ENCODE peak calls at places on chromosomes 1 and 21, in six cellular contexts. V, Q, C, T, I and G are unnamed samples.

GRCh38 chr21:36422279-36423098 is 37.3 kb downstream of the CHAF1B start:
- DNase-seq in I (peak; percentile 63), V (peak; percentile 76), Q (peak; percentile 25), T (no peak), C (peak; percentile 54), G (no peak)

GRCh38 chr1:234528073-234528865 is 49.3 kb upstream of the TARBP1 start:
- DNase-seq in T (no peak), V (peak; percentile 45), I (no peak), C (no peak), Q (no peak), G (no peak)

GRCh38 chr1:28150125-28150780 is 26.2 kb downstream of the PTAFR start:
- DNase-seq in Q (no peak), C (no peak), T (no peak), I (no peak), V (no peak), G (no peak)

GRCh38 chr1:178614286-178614685 is 101.4 kb downstream of the TEX35 start:
- DNase-seq in V (no peak), I (no peak), Q (no peak), C (no peak), T (no peak), G (no peak)

GRCh38 chr1:95042286-95042685 is 30.5 kb downstream of the ALG14 start:
- DNase-seq in Q (no peak), T (no peak), V (peak; percentile 61), I (no peak), C (no peak), G (no peak)

GRCh38 chr1:168551688-168552087 is 7.9 kb upstream of the XCL2 start:
- DNase-seq in V (no peak), Q (no peak), C (no peak), T (no peak), I (no peak), G (no peak)

GRCh38 chr21:36792505-36792967 is 93.6 kb downstream of the SIM2 start:
- DNase-seq in V (no peak), C (no peak), Q (no peak), I (no peak), T (no peak), G (no peak)

GRCh38 chr1:108847464-108847863 is 9.4 kb downstream of the AKNAD1 start:
- DNase-seq in I (no peak), C (no peak), T (no peak), Q (no peak), V (no peak), G (no peak)

GRCh38 chr1:58780586-58781452 is 3.0 kb downstream of the JUN start:
- DNase-seq in T (no peak), I (no peak), V (peak; percentile 45), C (no peak), Q (peak; percentile 10), G (no peak)

DNA sequence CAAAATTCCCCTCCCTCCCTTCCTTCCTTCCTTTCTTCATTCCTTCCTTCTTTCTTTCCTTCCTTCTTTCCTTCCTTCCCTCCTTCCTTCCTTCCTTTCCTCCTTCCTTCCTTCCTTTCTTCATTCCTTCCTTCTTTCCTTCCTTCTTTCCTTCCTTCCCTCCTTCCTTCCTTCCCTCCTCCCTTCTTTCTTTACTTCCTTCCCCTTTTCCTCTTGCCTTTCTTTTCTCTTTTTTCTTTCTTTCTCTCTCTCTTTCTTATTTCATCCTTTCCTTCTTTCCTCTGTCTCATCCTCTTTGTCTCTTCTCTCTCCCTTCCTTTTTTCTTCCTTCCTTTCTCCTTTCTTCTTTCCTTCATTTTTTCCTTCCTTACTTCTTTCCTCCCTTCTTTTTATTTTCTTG is 171.9 kb upstream of the BRINP3 start:
- DNase-seq in V (no peak), I (no peak), C (no peak), Q (no peak), T (no peak), G (no peak)
- TF ChIP-seq CTCF in V (no peak), I (no peak), C (no peak), Q (no peak), T (no peak), G (no peak)

GRCh38 chr1:4218619-4219018 is 318.5 kb upstream of the C1orf174 start:
- DNase-seq in T (no peak), C (no peak), I (no peak), Q (no peak), V (no peak), G (no peak)

GRCh38 chr1:4219826-4220225 is 319.8 kb upstream of the C1orf174 start:
- DNase-seq in T (no peak), V (no peak), Q (no peak), I (no peak), C (no peak), G (no peak)

GRCh38 chr1:4221107-4221506 is 321.0 kb upstream of the C1orf174 start:
- DNase-seq in Q (no peak), V (no peak), T (no peak), I (no peak), C (no peak), G (no peak)

GRCh38 chr1:4219111-4219510 is 319.0 kb upstream of the C1orf174 start:
- DNase-seq in Q (no peak), T (no peak), V (no peak), C (no peak), I (no peak), G (no peak)

DNA sequence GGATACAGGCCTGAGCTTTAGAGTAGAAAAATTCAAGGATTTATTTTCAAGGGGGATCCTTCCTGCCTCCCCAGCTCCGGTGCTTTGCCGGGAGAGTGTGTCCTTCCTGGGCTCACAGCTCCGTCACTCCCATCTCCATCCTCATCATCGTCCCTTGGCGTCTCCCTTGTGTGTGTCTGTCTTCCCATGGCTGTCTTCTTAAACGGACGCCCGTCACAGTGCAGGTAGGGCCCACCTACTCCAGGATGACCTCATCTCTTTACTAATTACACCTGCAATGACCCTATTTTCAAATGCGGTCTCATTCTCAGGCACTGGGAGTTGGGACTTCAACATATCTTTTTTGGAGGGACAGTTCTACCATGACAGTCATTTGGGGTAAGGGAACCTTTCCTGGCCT is 320.3 kb upstream of the C1orf174 start:
- DNase-seq in I (no peak), V (no peak), T (no peak), C (no peak), Q (no peak), G (no peak)
- TF ChIP-seq CTCF in I (no peak), V (no peak), T (no peak), C (no peak), Q (no peak), G (no peak)

GRCh38 chr1:36053978-36054377 is 29.9 kb upstream of the TEKT2 start:
- DNase-seq in Q (no peak), T (no peak), C (no peak), I (no peak), V (no peak), G (no peak)

DNA sequence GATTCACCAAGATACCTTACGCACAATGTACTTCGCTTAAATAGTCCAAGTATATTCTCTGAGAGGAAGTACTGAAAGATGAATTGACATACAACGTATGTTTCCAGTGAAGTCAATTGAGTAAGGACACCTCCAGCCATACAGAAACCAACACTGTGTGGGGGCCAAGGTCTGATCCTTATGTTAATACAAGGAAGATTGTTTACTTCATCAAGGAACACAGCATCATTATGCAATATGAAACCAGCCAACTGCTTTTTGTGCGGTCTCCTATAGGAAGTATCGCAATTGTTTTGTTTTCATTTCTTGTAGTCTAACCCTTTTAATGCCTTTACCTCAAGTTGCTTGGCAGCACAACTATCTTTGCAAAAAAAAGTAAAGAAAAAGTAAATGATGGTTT is 28.2 kb upstream of the TEKT2 start:
- DNase-seq in C (no peak), T (no peak), V (no peak), Q (no peak), I (no peak), G (no peak)
- TF ChIP-seq CTCF in C (no peak), T (no peak), V (no peak), Q (no peak), I (no peak), G (no peak)

DNA sequence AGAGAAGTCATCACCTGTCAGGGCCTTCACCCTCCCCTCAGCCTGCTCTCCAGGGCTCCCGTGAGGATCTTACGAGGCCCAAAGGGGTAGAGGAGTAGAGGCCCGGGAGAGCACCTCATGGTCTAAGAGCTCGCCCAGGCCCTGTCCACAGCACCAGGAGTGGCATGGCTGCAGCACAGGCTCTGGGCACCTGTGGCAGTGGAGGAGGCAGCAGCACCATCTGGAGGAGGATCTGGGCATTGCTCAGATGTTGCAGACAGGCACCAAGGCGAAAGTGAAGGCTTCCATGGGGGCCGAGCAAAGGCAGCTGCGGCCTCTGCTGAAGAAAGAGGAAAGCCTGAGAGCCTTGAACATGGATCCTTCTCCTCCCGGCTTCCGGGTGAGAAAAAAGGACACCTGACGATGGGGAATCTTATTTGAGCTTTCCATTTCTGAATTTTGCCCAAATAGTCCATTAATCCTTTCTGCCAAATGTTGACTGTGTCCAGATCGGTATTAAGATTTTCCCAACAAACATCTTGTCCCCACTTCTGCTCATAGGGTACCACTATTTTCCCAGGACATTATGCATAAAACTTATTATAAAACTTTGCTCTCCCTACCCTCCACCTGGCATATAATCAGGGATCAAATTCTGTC is 604.7 kb downstream of the PTPRC start:
- DNase-seq in T (no peak), V (peak; percentile 58), I (peak; percentile 48), Q (no peak), C (peak; percentile 3), G (peak; percentile 24)
- TF ChIP-seq CTCF in T (peak; percentile 47), V (peak; percentile 62), I (peak; percentile 23), Q (no peak), C (peak; percentile 23), G (peak; percentile 83)

DNA sequence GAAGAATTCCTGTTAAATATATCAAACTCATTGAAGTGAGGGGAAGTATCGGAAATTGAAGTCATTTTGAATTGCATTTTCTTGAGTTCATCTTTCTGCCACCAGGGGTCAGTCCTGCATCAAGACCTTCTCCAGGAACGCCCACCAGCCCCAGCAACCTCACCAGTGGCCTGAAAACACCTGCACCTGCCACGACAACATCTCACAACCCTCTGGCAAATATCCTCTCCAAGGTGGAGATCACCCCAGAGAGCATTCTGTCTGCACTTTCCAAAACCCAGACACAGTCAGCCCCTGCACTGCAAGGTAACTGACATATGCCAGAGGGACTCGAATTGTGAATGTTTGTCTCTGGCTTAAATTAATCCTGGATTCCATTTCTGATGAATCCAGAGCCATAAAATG is 22.8 kb upstream of the TARS2 start:
- DNase-seq in V (peak; percentile 71), Q (peak; percentile 47), T (peak; percentile 18), C (peak; percentile 56), I (peak; percentile 65), G (peak; percentile 51)
- TF ChIP-seq CTCF in V (peak; percentile 71), Q (peak; percentile 72), T (peak; percentile 73), C (peak; percentile 70), I (peak; percentile 80), G (peak; percentile 92)

DNA sequence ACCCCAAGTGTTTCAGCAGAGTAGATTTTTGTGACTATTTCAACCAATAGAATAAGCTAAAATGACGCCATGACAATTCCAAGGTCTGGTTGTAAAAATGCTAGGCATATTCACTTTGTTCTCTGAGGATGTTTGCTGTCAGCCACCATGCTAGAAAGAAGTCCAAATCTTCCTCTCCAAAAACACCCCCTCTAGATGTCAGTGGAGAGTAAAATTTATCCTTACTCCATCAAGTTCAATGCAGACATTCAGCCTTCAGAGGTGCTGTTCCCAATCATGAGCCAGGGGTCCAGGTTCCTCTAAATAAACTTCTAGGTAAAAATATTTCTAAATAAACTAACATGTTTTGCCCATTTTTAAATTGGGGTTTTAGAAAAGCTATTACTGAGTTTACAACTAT is 395.4 kb upstream of the ADAMTS5 start:
- DNase-seq in I (no peak), T (no peak), C (no peak), Q (no peak), V (peak; percentile 30), G (no peak)
- TF ChIP-seq CTCF in I (no peak), T (no peak), C (no peak), Q (no peak), V (peak; percentile 29), G (no peak)